ENCODE peak calls at places on chromosomes 13 and 19, in five cellular contexts. L is NCI-H2029; E is effector CD4-positive, alpha-beta T cell; M is HTR-8/SVneo; N is G401. T is an unnamed sample.

GRCh38 chr13:48642061-48642460 is 11.7 kb upstream of the CYSLTR2 start:
- DNase-seq in N (no peak), M (no peak), L (no peak), E (no peak), T (no peak)

GRCh38 chr13:24130134-24130792 is 30.3 kb upstream of the SPATA13 start:
- DNase-seq in E (no peak), M (no peak), L (no peak), N (no peak), T (no peak)

GRCh38 chr19:55494172-55494761 is 6.0 kb downstream of the SSC5D start:
- DNase-seq in E (no peak), N (no peak), L (no peak), M (no peak), T (no peak)

GRCh38 chr19:38466050-38466449 is 32.6 kb downstream of the RYR1 start:
- DNase-seq in N (no peak), L (no peak), E (no peak), M (no peak), T (no peak)

GRCh38 chr19:4803736-4804695 is 12.5 kb downstream of the FEM1A start:
- DNase-seq in L (peak; percentile 22), N (peak; percentile 51), M (peak; percentile 57), E (peak; percentile 57), T (no peak)

GRCh38 chr19:28746486-28746885 is 466.5 kb downstream of the UQCRFS1 start:
- DNase-seq in E (no peak), L (peak; percentile 9), N (no peak), M (no peak), T (no peak)

GRCh38 chr13:49869514-49869913 is 66.6 kb downstream of the SPRYD7 start:
- DNase-seq in E (no peak), L (no peak), N (no peak), M (no peak), T (no peak)

GRCh38 chr13:33355470-33355869 is 69.9 kb upstream of the STARD13 start:
- DNase-seq in M (no peak), N (peak; percentile 13), L (no peak), E (no peak), T (no peak)

GRCh38 chr19:42246143-42246868 is 3.9 kb upstream of the GSK3A start:
- DNase-seq in E (no peak), L (no peak), N (peak; percentile 76), M (peak; percentile 58), T (no peak)

GRCh38 chr13:87122551-87122950 is 548.6 kb upstream of the SLITRK5 start:
- DNase-seq in N (no peak), E (no peak), M (no peak), L (no peak), T (no peak)

GRCh38 chr19:51158474-51159129 is 16.5 kb downstream of the SIGLEC7 start:
- DNase-seq in E (peak; percentile 60), N (peak; percentile 36), L (no peak), M (peak; percentile 28), T (no peak)

T was measured in DMS79.